ENCODE peak calls at places on chromosomes 5 and 9, in eight cellular contexts. N is GM13977; X is OCI-LY7; L is renal cortical epithelial cell; M is activated naive CD4-positive, alpha-beta T cell treated with anti-CD3 and anti-CD28 coated beads for 36 hours; J is activated gamma-delta T cell treated with Interleukin-2 at 50 U/mL for 16 hours; S is dorsolateral prefrontal cortex; I is thyroid gland. Y is an unnamed sample.

GRCh38 chr5:143648696-143649095 is 163.3 kb upstream of the HMHB1 start:
- DNase-seq in N (no peak), X (no peak), M (peak), J (no peak), S (no peak), I (peak), L (peak), Y (no peak)

GRCh38 chr9:5643005-5643624 is 14.2 kb downstream of the RIC1 start:
- DNase-seq in M (peak), S (no peak), N (no peak), J (no peak), L (no peak), X (no peak), I (no peak), Y (no peak)

GRCh38 chr5:110063640-110064592 is 374.2 kb downstream of the MAN2A1 start:
- DNase-seq in J (no peak), N (no peak), M (no peak), I (no peak), S (no peak), X (no peak), L (peak), Y (no peak)

GRCh38 chr9:86099695-86100364 is 472 bp upstream of the GOLM1 start:
- DNase-seq in S (peak), L (peak), J (no peak), X (no peak), M (peak), N (peak), I (peak), Y (no peak)

GRCh38 chr9:80605129-80605528 is 1033.4 kb downstream of the TLE4 start:
- DNase-seq in L (peak), M (no peak), X (no peak), J (no peak), N (no peak), S (no peak), I (no peak), Y (no peak)

GRCh38 chr9:28587052-28587451 is 1013.8 kb upstream of the C9orf72 start:
- DNase-seq in J (no peak), X (no peak), S (no peak), M (no peak), I (no peak), L (no peak), N (no peak), Y (no peak)

GRCh38 chr9:120348951-120349429 is 231.0 kb downstream of the CDK5RAP2 start:
- DNase-seq in X (peak), L (peak), N (peak), I (peak), S (peak), M (peak), J (no peak), Y (peak)

GRCh38 chr5:105878402-105878801 is 1792.3 kb downstream of the EFNA5 start:
- DNase-seq in N (no peak), I (no peak), M (no peak), S (no peak), J (no peak), X (no peak), L (no peak), Y (no peak)

GRCh38 chr9:106947097-106947496 is 84.1 kb downstream of the ZNF462 start:
- DNase-seq in J (no peak), I (no peak), X (no peak), L (peak), N (no peak), M (no peak), S (no peak), Y (no peak)

GRCh38 chr9:79257215-79257614 is 314.6 kb upstream of the TLE4 start:
- DNase-seq in M (no peak), N (no peak), L (no peak), J (no peak), I (no peak), S (peak), X (no peak), Y (no peak)

GRCh38 chr9:6873862-6874261 is 116.1 kb downstream of the KDM4C start:
- DNase-seq in J (peak), X (no peak), L (no peak), S (no peak), N (no peak), M (no peak), I (peak), Y (no peak)

GRCh38 chr9:81489048-81489447 is 200.3 kb downstream of the TLE1 start:
- DNase-seq in M (no peak), S (no peak), N (no peak), J (no peak), L (no peak), I (no peak), X (no peak), Y (no peak)

GRCh38 chr5:38226091-38226490 is 32.3 kb upstream of the EGFLAM start:
- DNase-seq in X (no peak), J (no peak), M (no peak), L (no peak), N (no peak), I (no peak), S (no peak), Y (no peak)

GRCh38 chr9:124133752-124134151 is 122.2 kb downstream of the LHX2 start:
- DNase-seq in I (no peak), J (no peak), L (peak), S (peak), X (peak), N (no peak), M (peak), Y (no peak)

GRCh38 chr5:149962040-149962439 is 1.5 kb downstream of the SLC26A2 start:
- DNase-seq in I (no peak), S (no peak), N (peak), X (peak), J (no peak), M (peak), L (peak), Y (no peak)

GRCh38 chr9:122302541-122302940 is 37.9 kb downstream of the MRRF start:
- DNase-seq in N (no peak), M (no peak), J (no peak), S (no peak), I (no peak), X (no peak), L (no peak), Y (no peak)

GRCh38 chr9:134637241-134637640 is 4.4 kb upstream of the COL5A1 start:
- DNase-seq in S (no peak), X (no peak), M (no peak), J (no peak), L (no peak), I (no peak), N (no peak), Y (no peak)

GRCh38 chr5:106876298-106876622 is 794.5 kb downstream of the EFNA5 start:
- DNase-seq in M (no peak), I (no peak), S (no peak), L (no peak), J (no peak), N (no peak), X (no peak), Y (no peak)